ENCODE peak calls at places on chromosome 17, in six cellular contexts. One of them, this sample, is unnamed.

GRCh38 chr17:80637286-80637703 is 92.7 kb downstream of the RPTOR start:
- DNase-seq in IMR-90: no peak
- DNase-seq in neuronal stem cell: no peak
- DNase-seq in mesenchymal stem cell: no peak
- DNase-seq in H1: no peak
- DNase-seq in trophoblast cell: no peak
- DNase-seq in this sample: no peak

GRCh38 chr17:6061290-6061689 is 8.9 kb upstream of the WSCD1 start:
- DNase-seq in IMR-90: peak; percentile 4
- DNase-seq in neuronal stem cell: no peak
- DNase-seq in mesenchymal stem cell: peak; percentile 91
- DNase-seq in H1: no peak
- DNase-seq in trophoblast cell: no peak
- DNase-seq in this sample: no peak

GRCh38 chr17:8939496-8940334 is 25.8 kb downstream of the PIK3R5 start:
- DNase-seq in IMR-90: no peak
- DNase-seq in neuronal stem cell: no peak
- DNase-seq in mesenchymal stem cell: no peak
- DNase-seq in H1: no peak
- DNase-seq in trophoblast cell: no peak
- DNase-seq in this sample: peak; percentile 42

GRCh38 chr17:54980372-54980771 is 11.8 kb downstream of the STXBP4 start:
- DNase-seq in IMR-90: no peak
- DNase-seq in neuronal stem cell: no peak
- DNase-seq in mesenchymal stem cell: no peak
- DNase-seq in H1: no peak
- DNase-seq in trophoblast cell: no peak
- DNase-seq in this sample: no peak

GRCh38 chr17:79617740-79618382 is 7.0 kb upstream of the RBFOX3 start:
- DNase-seq in IMR-90: no peak
- DNase-seq in neuronal stem cell: no peak
- DNase-seq in mesenchymal stem cell: no peak
- DNase-seq in H1: no peak
- DNase-seq in trophoblast cell: no peak
- DNase-seq in this sample: no peak

GRCh38 chr17:82836823-82837357 is 2.9 kb downstream of the ZNF750 start:
- DNase-seq in IMR-90: no peak
- DNase-seq in neuronal stem cell: no peak
- DNase-seq in mesenchymal stem cell: no peak
- DNase-seq in H1: no peak
- DNase-seq in trophoblast cell: peak; percentile 36
- DNase-seq in this sample: no peak

GRCh38 chr17:20085283-20085875 is 76.2 kb downstream of the SPECC1 start:
- DNase-seq in IMR-90: no peak
- DNase-seq in neuronal stem cell: no peak
- DNase-seq in mesenchymal stem cell: no peak
- DNase-seq in H1: no peak
- DNase-seq in trophoblast cell: no peak
- DNase-seq in this sample: no peak

GRCh38 chr17:16491131-16491702 is 776 bp downstream of the LRRC75A start:
- DNase-seq in IMR-90: no peak
- DNase-seq in neuronal stem cell: no peak
- DNase-seq in mesenchymal stem cell: no peak
- DNase-seq in H1: no peak
- DNase-seq in trophoblast cell: no peak
- DNase-seq in this sample: peak; percentile 64

GRCh38 chr17:42276359-42276608 is at the start of gene STAT5B:
- DNase-seq in IMR-90: peak; percentile 55
- DNase-seq in neuronal stem cell: peak; percentile 66
- DNase-seq in mesenchymal stem cell: peak; percentile 60
- DNase-seq in H1: no peak
- DNase-seq in trophoblast cell: no peak
- DNase-seq in this sample: peak; percentile 66

GRCh38 chr17:50516980-50517379 is 8.7 kb downstream of the MYCBPAP start:
- DNase-seq in IMR-90: no peak
- DNase-seq in neuronal stem cell: no peak
- DNase-seq in mesenchymal stem cell: no peak
- DNase-seq in H1: no peak
- DNase-seq in trophoblast cell: no peak
- DNase-seq in this sample: no peak

DNA sequence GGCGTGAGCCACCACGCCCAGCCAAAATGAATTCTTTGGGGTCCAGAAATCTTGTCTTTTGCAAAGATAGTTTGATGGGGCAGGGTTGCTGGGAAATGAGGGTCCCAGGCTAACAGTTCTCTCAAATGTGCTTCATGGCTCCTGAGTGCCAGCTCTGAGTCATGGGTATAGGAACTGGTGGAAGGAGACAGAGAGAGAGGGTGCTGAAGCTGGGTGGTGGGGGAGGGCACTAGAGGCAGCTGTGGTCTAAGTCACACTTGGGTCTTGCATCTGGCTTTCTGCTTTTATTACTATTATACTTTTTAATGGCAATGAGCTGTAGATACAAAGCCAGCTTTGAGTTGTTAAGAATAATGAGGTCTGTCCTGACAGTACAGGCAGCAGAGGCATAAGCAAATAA is 54.6 kb downstream of the PRKCA start:
- DNase-seq in IMR-90: peak; percentile 45
- DNase-seq in neuronal stem cell: no peak
- DNase-seq in mesenchymal stem cell: peak; percentile 28
- DNase-seq in H1: no peak
- DNase-seq in trophoblast cell: no peak
- DNase-seq in this sample: no peak
- H3K14ac ChIP-seq in IMR-90: peak overlapping the region; percentile 66
- H3K14ac ChIP-seq in neuronal stem cell: no peak overlapping the region
- H3K14ac ChIP-seq in mesenchymal stem cell: no peak overlapping the region
- H3K14ac ChIP-seq in H1: no peak overlapping the region
- H3K14ac ChIP-seq in trophoblast cell: no peak overlapping the region
- H3K14ac ChIP-seq in this sample: no peak overlapping the region

GRCh38 chr17:39688475-39688835 is 598 bp upstream of the PGAP3 start:
- DNase-seq in IMR-90: peak; percentile 14
- DNase-seq in neuronal stem cell: no peak
- DNase-seq in mesenchymal stem cell: peak; percentile 26
- DNase-seq in H1: no peak
- DNase-seq in trophoblast cell: no peak
- DNase-seq in this sample: no peak
- H2AK5ac ChIP-seq in IMR-90: peak overlapping the region; percentile 50
- H2AK5ac ChIP-seq in neuronal stem cell: no peak overlapping the region
- H2AK5ac ChIP-seq in mesenchymal stem cell: peak overlapping the region; percentile 8
- H2AK5ac ChIP-seq in H1: peak overlapping the region; percentile 58
- H2AK5ac ChIP-seq in trophoblast cell: no peak overlapping the region
- H2AK5ac ChIP-seq in this sample: no peak overlapping the region

GRCh38 chr17:77307479-77308198 is 166.9 kb downstream of the SEC14L1 start:
- DNase-seq in IMR-90: no peak
- DNase-seq in neuronal stem cell: no peak
- DNase-seq in mesenchymal stem cell: peak; percentile 12
- DNase-seq in H1: no peak
- DNase-seq in trophoblast cell: no peak
- DNase-seq in this sample: no peak
- H3K14ac ChIP-seq in IMR-90: no peak overlapping the region
- H3K14ac ChIP-seq in neuronal stem cell: peak overlapping the region; percentile 77
- H3K14ac ChIP-seq in mesenchymal stem cell: peak overlapping the region; percentile 76
- H3K14ac ChIP-seq in H1: no peak overlapping the region
- H3K14ac ChIP-seq in trophoblast cell: no peak overlapping the region
- H3K14ac ChIP-seq in this sample: no peak overlapping the region

GRCh38 chr17:14448816-14449215 is 147.9 kb downstream of the HS3ST3B1 start:
- DNase-seq in IMR-90: no peak
- DNase-seq in neuronal stem cell: no peak
- DNase-seq in mesenchymal stem cell: peak; percentile 61
- DNase-seq in H1: no peak
- DNase-seq in trophoblast cell: no peak
- DNase-seq in this sample: no peak
- H2AK5ac ChIP-seq in IMR-90: no peak overlapping the region
- H2AK5ac ChIP-seq in neuronal stem cell: no peak overlapping the region
- H2AK5ac ChIP-seq in mesenchymal stem cell: no peak overlapping the region
- H2AK5ac ChIP-seq in H1: no peak overlapping the region
- H2AK5ac ChIP-seq in trophoblast cell: no peak overlapping the region
- H2AK5ac ChIP-seq in this sample: no peak overlapping the region